ENCODE peak calls at places on chromosomes 6 and 20, in nine cellular contexts. One of them, this sample, is unnamed.

GRCh38 chr20:52048365-52048764 is 143.2 kb downstream of the ZFP64 start:
- DNase-seq in lung: no peak
- DNase-seq in CD8-positive, alpha-beta T cell: no peak
- DNase-seq in lower lobe of right lung: no peak
- DNase-seq in fibroblast of mammary gland: no peak
- DNase-seq in GM23338: peak
- DNase-seq in skeletal muscle cell: no peak
- DNase-seq in BJ: no peak
- DNase-seq in AG10803: no peak
- DNase-seq in this sample: no peak

GRCh38 chr6:139647816-139648215 is 273.4 kb upstream of the CITED2 start:
- DNase-seq in BJ: no peak
- DNase-seq in fibroblast of mammary gland: no peak
- DNase-seq in CD8-positive, alpha-beta T cell: no peak
- DNase-seq in lower lobe of right lung: no peak
- DNase-seq in lung: no peak
- DNase-seq in GM23338: no peak
- DNase-seq in AG10803: no peak
- DNase-seq in skeletal muscle cell: no peak
- DNase-seq in this sample: no peak

GRCh38 chr20:51428451-51429143 is 113.9 kb downstream of the NFATC2 start:
- DNase-seq in fibroblast of mammary gland: peak
- DNase-seq in lung: no peak
- DNase-seq in CD8-positive, alpha-beta T cell: no peak
- DNase-seq in BJ: no peak
- DNase-seq in AG10803: peak
- DNase-seq in GM23338: peak
- DNase-seq in skeletal muscle cell: no peak
- DNase-seq in lower lobe of right lung: no peak
- DNase-seq in this sample: no peak

GRCh38 chr6:142167071-142167470 is 20.0 kb downstream of the VTA1 start:
- DNase-seq in skeletal muscle cell: no peak
- DNase-seq in lung: no peak
- DNase-seq in fibroblast of mammary gland: no peak
- DNase-seq in lower lobe of right lung: no peak
- DNase-seq in AG10803: no peak
- DNase-seq in CD8-positive, alpha-beta T cell: no peak
- DNase-seq in BJ: no peak
- DNase-seq in GM23338: no peak
- DNase-seq in this sample: no peak

GRCh38 chr6:15244605-15245360 is 1.1 kb upstream of the JARID2 start:
- DNase-seq in GM23338: peak
- DNase-seq in AG10803: peak
- DNase-seq in fibroblast of mammary gland: peak
- DNase-seq in BJ: no peak
- DNase-seq in CD8-positive, alpha-beta T cell: peak
- DNase-seq in skeletal muscle cell: no peak
- DNase-seq in lower lobe of right lung: peak
- DNase-seq in lung: peak
- DNase-seq in this sample: no peak

GRCh38 chr6:25193147-25193864 is 85.9 kb upstream of the CARMIL1 start:
- DNase-seq in fibroblast of mammary gland: peak
- DNase-seq in GM23338: no peak
- DNase-seq in BJ: peak
- DNase-seq in lower lobe of right lung: no peak
- DNase-seq in AG10803: peak
- DNase-seq in lung: no peak
- DNase-seq in CD8-positive, alpha-beta T cell: no peak
- DNase-seq in skeletal muscle cell: peak
- DNase-seq in this sample: no peak

GRCh38 chr6:55886185-55886836 is 10.9 kb upstream of the BMP5 start:
- DNase-seq in GM23338: peak
- DNase-seq in fibroblast of mammary gland: peak
- DNase-seq in lower lobe of right lung: no peak
- DNase-seq in CD8-positive, alpha-beta T cell: no peak
- DNase-seq in BJ: no peak
- DNase-seq in skeletal muscle cell: no peak
- DNase-seq in AG10803: peak
- DNase-seq in lung: no peak
- DNase-seq in this sample: no peak

GRCh38 chr20:45341939-45342862 is 6.0 kb downstream of the SDC4 start:
- DNase-seq in fibroblast of mammary gland: no peak
- DNase-seq in lower lobe of right lung: peak
- DNase-seq in CD8-positive, alpha-beta T cell: no peak
- DNase-seq in GM23338: peak
- DNase-seq in BJ: no peak
- DNase-seq in AG10803: no peak
- DNase-seq in skeletal muscle cell: no peak
- DNase-seq in lung: peak
- DNase-seq in this sample: no peak

GRCh38 chr6:43477235-43478007 is at the start of gene TJAP1:
- DNase-seq in GM23338: peak
- DNase-seq in BJ: no peak
- DNase-seq in fibroblast of mammary gland: peak
- DNase-seq in lung: peak
- DNase-seq in CD8-positive, alpha-beta T cell: peak
- DNase-seq in skeletal muscle cell: peak
- DNase-seq in AG10803: peak
- DNase-seq in lower lobe of right lung: peak
- DNase-seq in this sample: peak

GRCh38 chr6:155328539-155329459 is 14.5 kb upstream of the TFB1M start:
- DNase-seq in lower lobe of right lung: peak
- DNase-seq in GM23338: no peak
- DNase-seq in CD8-positive, alpha-beta T cell: no peak
- DNase-seq in AG10803: no peak
- DNase-seq in fibroblast of mammary gland: no peak
- DNase-seq in skeletal muscle cell: no peak
- DNase-seq in BJ: no peak
- DNase-seq in lung: peak
- DNase-seq in this sample: no peak

GRCh38 chr6:42450314-42451145 is 1.2 kb downstream of the TRERF1 start:
- DNase-seq in fibroblast of mammary gland: no peak
- DNase-seq in AG10803: no peak
- DNase-seq in lung: no peak
- DNase-seq in skeletal muscle cell: no peak
- DNase-seq in lower lobe of right lung: no peak
- DNase-seq in GM23338: peak
- DNase-seq in BJ: no peak
- DNase-seq in CD8-positive, alpha-beta T cell: no peak
- DNase-seq in this sample: no peak

GRCh38 chr6:40719671-40720374 is 132.7 kb upstream of the LRFN2 start:
- DNase-seq in AG10803: peak
- DNase-seq in lung: no peak
- DNase-seq in lower lobe of right lung: no peak
- DNase-seq in BJ: peak
- DNase-seq in GM23338: peak
- DNase-seq in skeletal muscle cell: peak
- DNase-seq in CD8-positive, alpha-beta T cell: no peak
- DNase-seq in fibroblast of mammary gland: peak
- DNase-seq in this sample: no peak

GRCh38 chr20:50338479-50339195 is 148.0 kb downstream of the CEBPB start:
- DNase-seq in BJ: no peak
- DNase-seq in fibroblast of mammary gland: no peak
- DNase-seq in GM23338: peak
- DNase-seq in lower lobe of right lung: no peak
- DNase-seq in skeletal muscle cell: no peak
- DNase-seq in AG10803: peak
- DNase-seq in lung: no peak
- DNase-seq in CD8-positive, alpha-beta T cell: no peak
- DNase-seq in this sample: peak

GRCh38 chr6:151137441-151137984 is 102.3 kb upstream of the AKAP12 start:
- DNase-seq in CD8-positive, alpha-beta T cell: no peak
- DNase-seq in lung: no peak
- DNase-seq in GM23338: no peak
- DNase-seq in lower lobe of right lung: no peak
- DNase-seq in fibroblast of mammary gland: no peak
- DNase-seq in BJ: no peak
- DNase-seq in AG10803: no peak
- DNase-seq in skeletal muscle cell: no peak
- DNase-seq in this sample: no peak

GRCh38 chr6:14518515-14519217 is 401.1 kb downstream of the CD83 start:
- DNase-seq in AG10803: peak
- DNase-seq in fibroblast of mammary gland: peak
- DNase-seq in lower lobe of right lung: no peak
- DNase-seq in CD8-positive, alpha-beta T cell: no peak
- DNase-seq in lung: no peak
- DNase-seq in skeletal muscle cell: no peak
- DNase-seq in GM23338: no peak
- DNase-seq in BJ: no peak
- DNase-seq in this sample: no peak

GRCh38 chr6:163744256-163744925 is 329.9 kb downstream of the QKI start:
- DNase-seq in CD8-positive, alpha-beta T cell: no peak
- DNase-seq in AG10803: no peak
- DNase-seq in fibroblast of mammary gland: no peak
- DNase-seq in lung: no peak
- DNase-seq in BJ: no peak
- DNase-seq in GM23338: no peak
- DNase-seq in skeletal muscle cell: no peak
- DNase-seq in lower lobe of right lung: no peak
- DNase-seq in this sample: no peak

GRCh38 chr6:131212024-131212423 is 76.8 kb downstream of the AKAP7 start:
- DNase-seq in GM23338: no peak
- DNase-seq in lower lobe of right lung: no peak
- DNase-seq in AG10803: no peak
- DNase-seq in CD8-positive, alpha-beta T cell: no peak
- DNase-seq in skeletal muscle cell: peak
- DNase-seq in BJ: no peak
- DNase-seq in fibroblast of mammary gland: no peak
- DNase-seq in lung: no peak
- DNase-seq in this sample: no peak

GRCh38 chr6:342832-343179 is 48.7 kb upstream of the IRF4 start:
- DNase-seq in GM23338: no peak
- DNase-seq in BJ: no peak
- DNase-seq in AG10803: no peak
- DNase-seq in fibroblast of mammary gland: no peak
- DNase-seq in lower lobe of right lung: no peak
- DNase-seq in skeletal muscle cell: no peak
- DNase-seq in lung: no peak
- DNase-seq in CD8-positive, alpha-beta T cell: no peak
- DNase-seq in this sample: no peak

GRCh38 chr6:7707787-7708186 is 18.1 kb upstream of the BMP6 start:
- DNase-seq in GM23338: no peak
- DNase-seq in fibroblast of mammary gland: peak
- DNase-seq in BJ: no peak
- DNase-seq in AG10803: peak
- DNase-seq in CD8-positive, alpha-beta T cell: no peak
- DNase-seq in lower lobe of right lung: no peak
- DNase-seq in skeletal muscle cell: peak
- DNase-seq in lung: no peak
- DNase-seq in this sample: no peak

GRCh38 chr6:153511896-153512496 is 380.9 kb upstream of the RGS17 start:
- DNase-seq in BJ: no peak
- DNase-seq in GM23338: peak
- DNase-seq in CD8-positive, alpha-beta T cell: no peak
- DNase-seq in lower lobe of right lung: no peak
- DNase-seq in skeletal muscle cell: no peak
- DNase-seq in lung: no peak
- DNase-seq in fibroblast of mammary gland: peak
- DNase-seq in AG10803: peak
- DNase-seq in this sample: peak

GRCh38 chr6:169726049-169726400 is 1.7 kb upstream of the PHF10 start:
- DNase-seq in BJ: no peak
- DNase-seq in lower lobe of right lung: no peak
- DNase-seq in skeletal muscle cell: no peak
- DNase-seq in CD8-positive, alpha-beta T cell: no peak
- DNase-seq in GM23338: no peak
- DNase-seq in AG10803: no peak
- DNase-seq in lung: no peak
- DNase-seq in fibroblast of mammary gland: no peak
- DNase-seq in this sample: no peak
- H3K4me3 ChIP-seq in BJ: no peak
- H3K4me3 ChIP-seq in lower lobe of right lung: no peak
- H3K4me3 ChIP-seq in skeletal muscle cell: no peak
- H3K4me3 ChIP-seq in CD8-positive, alpha-beta T cell: no peak
- H3K4me3 ChIP-seq in GM23338: peak
- H3K4me3 ChIP-seq in AG10803: no peak
- H3K4me3 ChIP-seq in lung: no peak
- H3K4me3 ChIP-seq in fibroblast of mammary gland: no peak
- H3K4me3 ChIP-seq in this sample: no peak

GRCh38 chr6:2970753-2971419 is 481 bp downstream of the SERPINB6 start:
- DNase-seq in GM23338: peak
- DNase-seq in AG10803: peak
- DNase-seq in lung: peak
- DNase-seq in skeletal muscle cell: no peak
- DNase-seq in BJ: no peak
- DNase-seq in lower lobe of right lung: peak
- DNase-seq in fibroblast of mammary gland: no peak
- DNase-seq in CD8-positive, alpha-beta T cell: peak
- DNase-seq in this sample: no peak
- H3K4me3 ChIP-seq in GM23338: peak
- H3K4me3 ChIP-seq in AG10803: peak
- H3K4me3 ChIP-seq in lung: peak
- H3K4me3 ChIP-seq in skeletal muscle cell: peak
- H3K4me3 ChIP-seq in BJ: peak
- H3K4me3 ChIP-seq in lower lobe of right lung: peak
- H3K4me3 ChIP-seq in fibroblast of mammary gland: peak
- H3K4me3 ChIP-seq in CD8-positive, alpha-beta T cell: peak
- H3K4me3 ChIP-seq in this sample: no peak

DNA sequence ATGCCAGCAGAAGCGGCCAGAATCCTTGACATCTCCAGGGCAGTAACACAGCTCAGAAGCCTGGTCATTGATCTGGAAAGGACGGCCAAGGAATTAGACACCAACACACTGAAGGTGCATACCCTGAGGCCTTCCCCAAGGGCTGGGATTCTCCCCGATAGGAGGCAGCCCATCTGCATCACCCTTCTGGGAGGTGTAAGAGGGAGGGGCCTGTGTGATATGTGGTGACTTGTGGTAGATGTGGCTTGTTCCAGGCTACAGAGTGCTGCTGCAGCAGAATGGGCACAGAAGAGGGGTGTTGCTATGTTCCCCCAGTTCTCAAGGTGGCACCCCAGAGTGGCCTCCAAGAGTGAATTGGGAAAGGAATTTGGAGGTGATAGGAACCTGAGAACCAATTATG is 11.2 kb downstream of the TRIM40 start:
- DNase-seq in lower lobe of right lung: no peak
- DNase-seq in AG10803: no peak
- DNase-seq in GM23338: no peak
- DNase-seq in skeletal muscle cell: no peak
- DNase-seq in BJ: no peak
- DNase-seq in fibroblast of mammary gland: no peak
- DNase-seq in CD8-positive, alpha-beta T cell: no peak
- DNase-seq in lung: no peak
- DNase-seq in this sample: peak
- H3K4me3 ChIP-seq in lower lobe of right lung: no peak
- H3K4me3 ChIP-seq in AG10803: no peak
- H3K4me3 ChIP-seq in GM23338: no peak
- H3K4me3 ChIP-seq in skeletal muscle cell: no peak
- H3K4me3 ChIP-seq in BJ: no peak
- H3K4me3 ChIP-seq in fibroblast of mammary gland: no peak
- H3K4me3 ChIP-seq in CD8-positive, alpha-beta T cell: no peak
- H3K4me3 ChIP-seq in lung: no peak
- H3K4me3 ChIP-seq in this sample: no peak

GRCh38 chr20:29427201-29428060 is 1830.0 kb upstream of the DEFB115 start:
- DNase-seq in CD8-positive, alpha-beta T cell: no peak
- DNase-seq in AG10803: no peak
- DNase-seq in fibroblast of mammary gland: no peak
- DNase-seq in lower lobe of right lung: no peak
- DNase-seq in lung: no peak
- DNase-seq in GM23338: no peak
- DNase-seq in skeletal muscle cell: no peak
- DNase-seq in BJ: no peak
- DNase-seq in this sample: no peak
- H3K4me3 ChIP-seq in CD8-positive, alpha-beta T cell: no peak
- H3K4me3 ChIP-seq in AG10803: no peak
- H3K4me3 ChIP-seq in fibroblast of mammary gland: no peak
- H3K4me3 ChIP-seq in lower lobe of right lung: no peak
- H3K4me3 ChIP-seq in lung: no peak
- H3K4me3 ChIP-seq in GM23338: no peak
- H3K4me3 ChIP-seq in skeletal muscle cell: no peak
- H3K4me3 ChIP-seq in BJ: no peak
- H3K4me3 ChIP-seq in this sample: no peak

This sample was measured in Jurkat, Clone E6-1.